ENCODE peak calls at places on chromosomes 13 and 19, in seven cellular contexts. Q is CD8-positive, alpha-beta memory T cell; E is psoas muscle; M is left ventricle myocardium inferior; U is H1; N is thoracic aorta; T is heart right ventricle. L is an unnamed sample. For H3K36me3 and H3K4me1, the result is how much of the 10 kb centered on the place peaks cover.

GRCh38 chr13:66040506-66040905 is 1189.6 kb downstream of the PCDH9 start:
- DNase-seq in Q (no peak), E (no peak), M (no peak), U (no peak), N (no peak), T (no peak), L (no peak)

GRCh38 chr19:6590458-6591319 is at the start of gene CD70:
- DNase-seq in Q (peak), E (peak), M (no peak), U (peak), N (no peak), T (no peak), L (peak)

GRCh38 chr13:113862191-113862765 is 1.6 kb downstream of the GAS6 start:
- DNase-seq in Q (no peak), E (no peak), M (no peak), U (peak), N (no peak), T (peak), L (no peak)

GRCh38 chr19:28377077-28377476 is 835.9 kb downstream of the UQCRFS1 start:
- DNase-seq in Q (no peak), E (no peak), M (no peak), U (no peak), N (no peak), T (no peak), L (no peak)

GRCh38 chr13:51811046-51811445 is 7.1 kb upstream of the DHRS12 start:
- DNase-seq in Q (no peak), E (no peak), M (no peak), U (no peak), N (no peak), T (no peak), L (no peak)

GRCh38 chr13:112346899-112347229 is 29.3 kb upstream of the SPACA7 start:
- DNase-seq in Q (no peak), E (no peak), M (no peak), U (no peak), N (no peak), T (no peak), L (no peak)

GRCh38 chr13:38688674-38689073 is 1.8 kb downstream of the FREM2 start:
- DNase-seq in Q (no peak), E (no peak), M (no peak), U (no peak), N (no peak), T (no peak), L (no peak)

GRCh38 chr19:13887039-13887438 is 10.1 kb downstream of the NANOS3 start:
- DNase-seq in Q (peak), E (no peak), M (no peak), U (no peak), N (no peak), T (no peak), L (no peak)

GRCh38 chr13:102878491-102878890 is 32.7 kb downstream of the ERCC5 start:
- DNase-seq in Q (no peak), E (no peak), M (no peak), U (no peak), N (no peak), T (no peak), L (no peak)

GRCh38 chr13:46735425-46735824 is 61.5 kb downstream of the ESD start:
- DNase-seq in Q (no peak), E (no peak), M (no peak), U (no peak), N (no peak), T (no peak), L (no peak)
- H3K36me3 ChIP-seq in Q (under half), E (under half), M (half or more), U (under half), N (under half), T (under half), L (under half)

GRCh38 chr13:95002126-95002525 is 289.8 kb upstream of the SOX21 start:
- DNase-seq in Q (no peak), E (no peak), M (no peak), U (no peak), N (no peak), T (no peak), L (no peak)

GRCh38 chr13:95007322-95007721 is 293.9 kb downstream of the ABCC4 start:
- DNase-seq in Q (no peak), E (no peak), M (no peak), U (no peak), N (no peak), T (no peak), L (no peak)

GRCh38 chr13:95002968-95003813 is 290.8 kb upstream of the SOX21 start:
- DNase-seq in Q (no peak), E (no peak), M (no peak), U (peak), N (no peak), T (no peak), L (peak)

GRCh38 chr13:94999871-95000270 is 287.5 kb upstream of the SOX21 start:
- DNase-seq in Q (no peak), E (no peak), M (no peak), U (no peak), N (no peak), T (no peak), L (no peak)

GRCh38 chr13:95005300-95005699 is 293.0 kb upstream of the SOX21 start:
- DNase-seq in Q (no peak), E (no peak), M (no peak), U (no peak), N (no peak), T (no peak), L (no peak)
- H3K4me1 ChIP-seq in Q (under half), E (under half), M (under half), U (under half), N (under half), T (under half), L (under half)

GRCh38 chr13:105083986-105084385 is 1451.5 kb downstream of the EFNB2 start:
- DNase-seq in Q (no peak), E (no peak), M (no peak), U (no peak), N (no peak), T (no peak), L (no peak)
- H3K36me3 ChIP-seq in Q (under half), E (under half), M (under half), U (under half), N (under half), T (under half), L (under half)

GRCh38 chr13:50188696-50189095 is 173.5 kb downstream of the KCNRG start:
- DNase-seq in Q (no peak), E (no peak), M (no peak), U (no peak), N (no peak), T (no peak), L (no peak)
- H3K4me1 ChIP-seq in Q (under half), E (under half), M (under half), U (under half), N (under half), T (under half), L (under half)